ENCODE peak calls at places on chromosome 7, in four cellular contexts. U is breast epithelium, Y is thyroid gland, V is heart right ventricle. D is an unnamed sample.

GRCh38 chr7:95693551-95694333 is 78.6 kb upstream of the DYNC1I1 start:
- DNase-seq in U (no peak), Y (no peak), V (no peak), D (no peak)

GRCh38 chr7:95581446-95581845 is 14.9 kb downstream of the PDK4 start:
- DNase-seq in U (no peak), Y (no peak), V (no peak), D (no peak)

GRCh38 chr7:41148521-41148951 is 554.4 kb downstream of the INHBA start:
- DNase-seq in U (no peak), Y (no peak), V (no peak), D (no peak)

GRCh38 chr7:152667900-152668440 is 8.0 kb downstream of the XRCC2 start:
- DNase-seq in U (no peak), Y (no peak), V (no peak), D (no peak)

GRCh38 chr7:47779341-47779771 is 168.9 kb downstream of the PKD1L1 start:
- DNase-seq in U (no peak), Y (no peak), V (no peak), D (no peak)

GRCh38 chr7:78479348-78479747 is 680.8 kb downstream of the PHTF2 start:
- DNase-seq in U (no peak), Y (no peak), V (no peak), D (no peak)

GRCh38 chr7:140904081-140904480 is 20.6 kb downstream of the BRAF start:
- DNase-seq in U (no peak), Y (no peak), V (no peak), D (no peak)

GRCh38 chr7:69439040-69439439 is 159.2 kb upstream of the AUTS2 start:
- DNase-seq in U (no peak), Y (no peak), V (no peak), D (no peak)

GRCh38 chr7:81190997-81191747 is 272.3 kb upstream of the SEMA3C start:
- DNase-seq in U (no peak), Y (no peak), V (peak; percentile 10), D (no peak)

GRCh38 chr7:43071604-43072003 is 40.8 kb upstream of the HECW1 start:
- DNase-seq in U (no peak), Y (peak; percentile 5), V (no peak), D (no peak)

GRCh38 chr7:81534996-81535395 is 234.9 kb downstream of the HGF start:
- DNase-seq in U (no peak), Y (no peak), V (no peak), D (no peak)

GRCh38 chr7:156578578-156578940 is 62.0 kb upstream of the RNF32 start:
- DNase-seq in U (no peak), Y (no peak), V (no peak), D (no peak)

GRCh38 chr7:37428681-37429434 is 19.8 kb downstream of the ELMO1 start:
- DNase-seq in U (no peak), Y (no peak), V (no peak), D (no peak)

GRCh38 chr7:42235734-42236133 is 1.3 kb downstream of the GLI3 start:
- DNase-seq in U (no peak), Y (no peak), V (no peak), D (no peak)

GRCh38 chr7:132650498-132650897 is 74.2 kb upstream of the PLXNA4 start:
- DNase-seq in U (no peak), Y (no peak), V (no peak), D (no peak)

GRCh38 chr7:1269336-1269890 is 36.7 kb downstream of the UNCX start:
- DNase-seq in U (no peak), Y (no peak), V (no peak), D (no peak)

GRCh38 chr7:125892434-125892833 is 962.8 kb upstream of the POT1 start:
- DNase-seq in U (no peak), Y (no peak), V (no peak), D (no peak)

GRCh38 chr7:143901360-143901709 is 641 bp downstream of the TCAF1 start:
- DNase-seq in U (peak; percentile 52), Y (peak; percentile 64), V (peak; percentile 53), D (no peak)

GRCh38 chr7:155456772-155457543 is 971 bp upstream of the EN2 start:
- DNase-seq in U (no peak), Y (peak; percentile 70), V (peak; percentile 51), D (no peak)

GRCh38 chr7:99252166-99252895 is 20.3 kb upstream of the MYH16 start:
- DNase-seq in U (no peak), Y (no peak), V (no peak), D (no peak)

GRCh38 chr7:81167934-81168333 is 249.1 kb upstream of the SEMA3C start:
- DNase-seq in U (no peak), Y (no peak), V (no peak), D (no peak)

GRCh38 chr7:155590215-155591023 is 44.1 kb upstream of the CNPY1 start:
- DNase-seq in U (no peak), Y (no peak), V (peak; percentile 13), D (no peak)

GRCh38 chr7:102279537-102280400 is 6.9 kb upstream of the SH2B2 start:
- DNase-seq in U (no peak), Y (peak; percentile 37), V (peak; percentile 36), D (peak; percentile 35)

GRCh38 chr7:129401228-129401967 is 32.8 kb upstream of the STRIP2 start:
- DNase-seq in U (no peak), Y (no peak), V (no peak), D (no peak)

GRCh38 chr7:103124429-103124979 is 24.4 kb downstream of the NAPEPLD start:
- DNase-seq in U (no peak), Y (no peak), V (no peak), D (no peak)

GRCh38 chr7:1150400-1151002 is 9.5 kb downstream of the ZFAND2A start:
- DNase-seq in U (no peak), Y (no peak), V (no peak), D (no peak)

GRCh38 chr7:20624666-20625385 is 9.4 kb downstream of the ABCB5 start:
- DNase-seq in U (no peak), Y (no peak), V (no peak), D (no peak)

GRCh38 chr7:18429547-18429946 is 66.0 kb upstream of the HDAC9 start:
- DNase-seq in U (no peak), Y (no peak), V (no peak), D (no peak)

GRCh38 chr7:105015631-105015965 is 1.6 kb downstream of the KMT2E start:
- DNase-seq in U (no peak), Y (peak; percentile 29), V (peak; percentile 37), D (no peak)

GRCh38 chr7:152176797-152177196 is 151.3 kb downstream of the GALNT11 start:
- DNase-seq in U (no peak), Y (no peak), V (no peak), D (no peak)

GRCh38 chr7:51340029-51340838 is 23.6 kb upstream of the COBL start:
- DNase-seq in U (no peak), Y (no peak), V (no peak), D (no peak)

GRCh38 chr7:30548762-30549344 is 44.2 kb upstream of the GGCT start:
- DNase-seq in U (peak; percentile 70), Y (peak; percentile 82), V (peak; percentile 75), D (no peak)

GRCh38 chr7:140400381-140400780 is 2.1 kb upstream of the SLC37A3 start:
- DNase-seq in U (no peak), Y (no peak), V (no peak), D (no peak)

DNA sequence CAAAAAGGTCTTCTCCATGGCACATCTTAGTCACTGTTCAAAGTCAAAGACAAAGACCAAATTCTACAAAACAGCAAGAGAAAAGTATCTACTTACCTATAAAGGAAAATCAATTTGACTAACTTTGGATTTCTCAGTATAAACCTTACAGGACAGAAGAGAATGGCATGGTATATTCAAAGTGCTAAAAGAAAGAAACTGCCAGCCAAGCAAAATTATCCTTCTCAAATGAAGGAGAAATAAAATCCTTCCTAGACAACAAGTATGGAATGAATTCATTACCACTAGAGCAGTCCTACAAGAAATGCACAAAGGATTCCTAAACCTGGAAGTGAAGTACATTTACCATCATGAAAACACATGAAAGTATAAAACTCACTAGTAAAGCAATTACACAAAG is 235.5 kb downstream of the STK31 start:
- DNase-seq in U (no peak), Y (no peak), V (no peak), D (no peak)
- H3K4me3 ChIP-seq in U (no peak overlapping the region), Y (no peak overlapping the region), V (no peak overlapping the region), D (no peak overlapping the region)

DNA sequence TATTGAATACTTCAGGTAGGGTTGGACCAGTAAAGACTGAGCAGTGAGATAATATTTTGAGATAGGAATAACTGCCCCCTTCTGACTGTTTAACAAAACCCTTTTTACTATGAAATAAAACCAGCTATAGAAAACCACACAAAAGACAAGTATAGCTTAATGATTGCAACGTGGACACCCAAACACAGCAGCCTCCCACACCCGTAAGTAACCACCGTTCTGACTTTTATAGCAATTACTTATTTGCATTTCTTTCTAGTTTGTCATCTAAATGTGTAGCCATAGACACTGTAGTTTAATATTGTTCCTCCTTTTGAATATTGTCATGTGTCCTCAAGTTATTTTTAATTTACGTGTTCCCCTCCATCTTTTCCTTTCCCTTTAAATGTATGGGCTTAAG is 42.9 kb upstream of the SYPL1 start:
- DNase-seq in U (no peak), Y (no peak), V (no peak), D (no peak)
- H3K4me3 ChIP-seq in U (no peak overlapping the region), Y (no peak overlapping the region), V (no peak overlapping the region), D (no peak overlapping the region)

DNA sequence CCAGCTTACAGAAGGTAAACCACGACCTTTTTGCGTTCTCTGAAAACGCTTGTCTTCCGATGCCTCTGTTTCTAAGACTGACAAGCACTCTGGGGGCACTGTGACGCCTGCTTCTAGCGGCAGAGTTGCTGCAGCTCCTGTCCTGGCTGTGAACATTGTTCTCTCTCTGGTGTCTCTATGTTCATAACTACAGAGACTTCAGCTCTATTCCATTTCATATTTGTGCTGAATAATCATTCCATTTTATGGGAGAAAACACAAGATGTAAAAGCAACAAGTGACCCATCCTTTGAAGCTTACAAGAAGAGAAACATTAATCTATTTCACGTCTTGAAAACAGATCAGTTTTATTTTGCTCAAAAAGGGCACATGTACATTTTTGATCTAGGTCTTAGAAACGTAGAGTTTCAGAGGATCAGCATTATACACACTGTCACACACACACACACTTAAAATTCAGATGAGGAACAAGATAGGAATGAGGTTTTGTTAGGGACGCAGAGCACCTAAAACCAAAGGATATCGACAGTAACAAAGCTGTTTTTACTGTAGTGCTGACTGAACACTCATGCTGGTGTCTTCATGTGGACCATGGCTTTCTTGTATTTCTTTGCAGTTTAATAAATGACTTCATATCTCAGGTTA is 3.0 kb downstream of the IKZF1 start:
- DNase-seq in U (no peak), Y (no peak), V (no peak), D (no peak)
- H3K4me3 ChIP-seq in U (no peak overlapping the region), Y (no peak overlapping the region), V (no peak overlapping the region), D (peak overlapping the region; percentile 84)

GRCh38 chr7:25857376-25858067 is 294.5 kb upstream of the NFE2L3 start:
- DNase-seq in U (no peak), Y (no peak), V (no peak), D (no peak)

GRCh38 chr7:25858562-25859411 is 293.2 kb upstream of the NFE2L3 start:
- DNase-seq in U (no peak), Y (no peak), V (no peak), D (no peak)

GRCh38 chr7:25859412-25859704 is 292.6 kb upstream of the NFE2L3 start:
- DNase-seq in U (no peak), Y (no peak), V (no peak), D (no peak)

GRCh38 chr7:25859732-25860131 is 292.3 kb upstream of the NFE2L3 start:
- DNase-seq in U (no peak), Y (no peak), V (no peak), D (no peak)

GRCh38 chr7:25858200-25858561 is 293.8 kb upstream of the NFE2L3 start:
- DNase-seq in U (no peak), Y (no peak), V (no peak), D (no peak)
- H3K4me3 ChIP-seq in U (no peak overlapping the region), Y (no peak overlapping the region), V (no peak overlapping the region), D (no peak overlapping the region)

D was measured in naive thymus-derived CD4-positive, alpha-beta T cell.